ENCODE peak calls at places on chromosome 22, in eight cellular contexts. X, Z, N, Y, E, L, P and H are unnamed samples.

GRCh38 chr22:46038516-46039430 is 61.8 kb upstream of the WNT7B start:
- DNase-seq in E (no peak), Z (no peak), X (peak; percentile 44), N (no peak), P (no peak), L (peak; percentile 55), Y (peak; percentile 36), H (no peak)

GRCh38 chr22:19604711-19605268 is 80.6 kb upstream of the CLDN5 start:
- DNase-seq in N (no peak), E (no peak), Z (no peak), P (no peak), Y (no peak), X (no peak), L (no peak), H (no peak)

GRCh38 chr22:30047364-30047738 is 32.9 kb upstream of the HORMAD2 start:
- DNase-seq in P (peak; percentile 36), N (no peak), Z (no peak), E (peak; percentile 25), X (peak; percentile 51), L (peak; percentile 13), Y (no peak), H (no peak)

GRCh38 chr22:20591660-20592310 is 84.4 kb downstream of the MED15 start:
- DNase-seq in P (peak; percentile 60), Y (peak; percentile 64), E (peak; percentile 13), N (no peak), X (no peak), L (no peak), Z (peak; percentile 19), H (peak; percentile 55)

GRCh38 chr22:39332441-39333064 is 13.1 kb upstream of the RPL3 start:
- DNase-seq in X (no peak), Y (no peak), L (no peak), N (no peak), E (no peak), Z (no peak), P (no peak), H (no peak)

GRCh38 chr22:48940266-48940987 is 887.2 kb downstream of the BRD1 start:
- DNase-seq in Z (no peak), Y (peak; percentile 46), E (no peak), L (peak; percentile 29), X (no peak), P (no peak), N (no peak), H (no peak)

GRCh38 chr22:39693943-39694500 is 123.5 kb downstream of the CACNA1I start:
- DNase-seq in Y (no peak), N (no peak), Z (no peak), P (no peak), L (no peak), X (no peak), E (no peak), H (no peak)

GRCh38 chr22:39021552-39022250 is 774 bp downstream of the APOBEC3D start:
- DNase-seq in P (no peak), L (no peak), Z (no peak), X (no peak), Y (no peak), E (no peak), N (no peak), H (no peak)

GRCh38 chr22:19374410-19374809 is 57.1 kb downstream of the HIRA start:
- DNase-seq in Y (no peak), N (no peak), X (no peak), L (no peak), Z (no peak), P (no peak), E (no peak), H (no peak)

GRCh38 chr22:40123387-40123786 is 54.3 kb upstream of the TNRC6B start:
- DNase-seq in Y (no peak), E (no peak), P (no peak), L (no peak), X (no peak), N (peak; percentile 29), Z (no peak), H (no peak)

GRCh38 chr22:19407649-19408606 is 23.6 kb downstream of the HIRA start:
- DNase-seq in N (peak; percentile 50), Y (no peak), L (peak; percentile 65), P (no peak), E (peak; percentile 29), X (no peak), Z (no peak), H (no peak)

GRCh38 chr22:46134111-46134705 is 16.1 kb upstream of the PPARA start:
- DNase-seq in E (no peak), N (no peak), Y (no peak), L (no peak), X (no peak), P (no peak), Z (no peak), H (no peak)

GRCh38 chr22:26797910-26798309 is 140.5 kb downstream of the MIAT start:
- DNase-seq in E (no peak), N (no peak), X (no peak), Y (no peak), P (no peak), L (no peak), Z (peak; percentile 6), H (peak; percentile 53)

GRCh38 chr22:44325718-44326548 is 13.2 kb upstream of the SHISAL1 start:
- DNase-seq in P (no peak), X (no peak), E (peak; percentile 64), N (no peak), L (no peak), Z (no peak), Y (no peak), H (no peak)

GRCh38 chr22:35587447-35587870 is 29.7 kb downstream of the MB start:
- DNase-seq in L (peak; percentile 86), P (peak; percentile 74), Y (peak; percentile 89), E (no peak), N (peak; percentile 90), X (no peak), Z (no peak), H (no peak)

GRCh38 chr22:18112440-18112839 is 1.8 kb downstream of the TUBA8 start:
- DNase-seq in L (no peak), Y (no peak), X (no peak), P (no peak), N (no peak), Z (no peak), E (no peak), H (no peak)

DNA sequence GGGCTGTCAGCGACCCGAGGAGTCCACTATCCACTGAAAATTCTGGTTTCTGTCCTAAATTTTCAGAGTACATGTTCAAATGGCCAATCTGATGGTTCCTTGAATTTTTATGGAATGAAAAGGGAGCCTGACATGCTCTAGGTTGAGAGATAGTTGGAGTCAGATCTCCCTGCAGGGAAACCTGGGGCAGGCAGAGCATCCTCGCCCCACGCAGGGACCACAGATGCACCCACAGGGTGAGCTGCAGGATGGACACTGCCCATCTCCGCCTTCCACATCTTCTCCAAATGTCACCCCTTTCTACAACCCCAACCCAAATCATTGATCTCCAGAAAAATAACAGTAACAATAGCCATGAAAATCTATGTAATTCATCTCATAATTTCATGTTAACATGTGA is 114.2 kb upstream of the IGLL5 start:
- DNase-seq in E (no peak), L (no peak), P (no peak), N (no peak), Y (no peak), Z (no peak), X (no peak), H (no peak)
- H3K27me3 ChIP-seq in E (peaks cover 4% of the 10 kb centered on the region), L (no peaks in the 10 kb centered on the region), P (no peaks in the 10 kb centered on the region), N (peaks cover 12% of the 10 kb centered on the region), Y (peaks cover 5% of the 10 kb centered on the region), Z (no peaks in the 10 kb centered on the region), X (no peaks in the 10 kb centered on the region), H (no peaks in the 10 kb centered on the region)

DNA sequence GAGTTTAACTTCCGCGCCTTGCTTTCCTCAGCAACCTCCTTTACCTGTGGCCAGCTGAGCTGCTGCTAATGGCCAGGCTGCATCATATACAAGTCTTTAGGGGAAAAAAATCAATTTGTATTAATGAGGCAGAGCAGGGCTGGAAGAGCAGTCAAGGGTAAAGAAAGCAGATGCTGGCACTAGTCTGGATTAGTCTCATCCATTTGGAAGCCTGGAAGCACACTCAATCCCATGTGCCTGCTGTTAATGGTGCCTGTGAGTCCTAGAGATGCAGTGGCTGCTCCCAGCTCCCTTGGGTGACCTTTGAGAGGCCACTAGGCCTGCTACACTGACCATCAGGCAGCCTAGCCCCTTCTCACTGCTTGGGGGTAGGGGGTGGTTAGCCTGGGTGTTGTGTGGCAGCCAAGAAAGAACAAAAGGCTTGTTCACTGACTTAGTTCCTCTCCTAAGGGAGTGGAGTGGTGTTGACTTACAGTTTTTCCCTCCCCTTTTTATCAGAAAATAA is 8.0 kb downstream of the PIK3IP1 start:
- DNase-seq in Z (no peak), Y (no peak), P (no peak), X (no peak), L (peak; percentile 33), N (no peak), E (no peak), H (peak; percentile 92)
- H3K36me3 ChIP-seq in Z (no peaks in the 10 kb centered on the region), Y (peaks cover 89% of the 10 kb centered on the region), P (no peaks in the 10 kb centered on the region), X (no peaks in the 10 kb centered on the region), L (peaks cover 36% of the 10 kb centered on the region), N (peaks cover 100% of the 10 kb centered on the region), E (peaks cover 55% of the 10 kb centered on the region), H (peaks cover 37% of the 10 kb centered on the region)

GRCh38 chr22:50169774-50170341 is 673 bp upstream of the PANX2 start:
- DNase-seq in X (no peak), P (no peak), N (no peak), Y (no peak), L (peak; percentile 47), Z (no peak), E (no peak), H (no peak)
- TF ChIP-seq CTCF in X (no peak), P (no peak), N (no peak), Y (no peak), L (no peak), Z (no peak), E (no peak), H (peak; percentile 3)

GRCh38 chr22:25419247-25420113 is 145.0 kb upstream of the GRK3 start:
- DNase-seq in Z (no peak), P (no peak), L (peak; percentile 77), X (peak; percentile 66), Y (no peak), E (peak; percentile 47), N (peak; percentile 16), H (no peak)
- H3K27me3 ChIP-seq in Z (peaks cover 4% of the 10 kb centered on the region), P (peaks cover 2% of the 10 kb centered on the region), L (peaks cover 50% of the 10 kb centered on the region), X (peaks cover 15% of the 10 kb centered on the region), Y (peaks cover 44% of the 10 kb centered on the region), E (peaks cover 79% of the 10 kb centered on the region), N (peaks cover 52% of the 10 kb centered on the region), H (no peaks in the 10 kb centered on the region)

DNA sequence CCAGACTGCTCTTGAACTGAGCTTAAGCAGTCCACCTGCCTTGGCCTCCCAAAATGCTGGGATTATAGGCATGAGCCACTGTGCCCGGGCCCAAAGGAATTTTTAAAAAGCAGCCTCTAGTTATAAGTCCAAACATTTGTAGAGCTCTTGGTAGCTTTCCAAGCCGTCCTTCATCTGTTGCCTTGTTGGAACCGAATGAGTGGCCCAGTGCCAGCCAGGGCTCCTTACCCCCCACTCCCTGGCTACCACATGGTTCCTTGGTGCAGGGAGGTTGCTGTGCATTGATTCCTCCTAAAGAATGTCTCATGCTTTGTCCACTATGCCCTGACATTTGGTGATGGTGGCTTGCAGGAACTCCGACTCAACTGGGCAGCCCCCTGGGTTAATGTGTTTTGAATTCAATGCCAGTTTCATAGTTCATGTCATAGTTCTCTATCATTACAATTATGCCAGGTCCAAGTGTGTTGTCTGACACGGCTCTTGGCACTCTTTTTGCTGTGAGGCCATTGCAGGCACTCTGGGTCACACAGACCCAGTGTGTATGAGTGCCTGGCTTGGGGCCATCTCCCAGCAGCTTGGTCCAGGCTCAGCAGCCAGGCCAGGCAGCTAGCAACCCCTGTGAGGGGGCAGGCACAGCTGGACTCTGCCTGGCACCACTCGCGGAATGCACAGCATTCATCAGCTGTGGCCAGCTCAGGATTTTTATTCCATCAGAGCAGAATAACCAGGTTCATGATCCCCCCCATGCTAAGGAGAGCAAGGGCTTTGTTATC is 13.3 kb upstream of the MICALL1 start:
- DNase-seq in N (peak; percentile 66), L (peak; percentile 83), P (no peak), Z (no peak), E (no peak), Y (peak; percentile 74), X (no peak), H (no peak)
- H3K36me3 ChIP-seq in N (peaks cover 37% of the 10 kb centered on the region), L (no peaks in the 10 kb centered on the region), P (peaks cover 6% of the 10 kb centered on the region), Z (peaks cover 16% of the 10 kb centered on the region), E (peaks cover 20% of the 10 kb centered on the region), Y (peaks cover 29% of the 10 kb centered on the region), X (no peaks in the 10 kb centered on the region), H (peaks cover 40% of the 10 kb centered on the region)